ENCODE peak calls at places on chromosomes 12 and 14, in six cellular contexts. E, W, T, M, X and I are unnamed samples.
A peak's percentile ranks its signal among the peaks of the same experiment; 100 is the strongest.

GRCh38 chr12:104473374-104473983 is 16.7 kb downstream of the CHST11 start:
- DNase-seq in W (no peak), T (no peak), X (no peak), E (no peak), M (no peak), I (no peak)

GRCh38 chr14:25882899-25883298 is 714.9 kb downstream of the NOVA1 start:
- DNase-seq in T (no peak), X (no peak), M (no peak), W (no peak), E (no peak), I (no peak)

GRCh38 chr12:111404362-111405148 is 1.2 kb upstream of the SH2B3 start:
- DNase-seq in E (peak; percentile 61), W (peak; percentile 51), T (no peak), X (peak; percentile 47), M (no peak), I (peak; percentile 35)

GRCh38 chr14:61585598-61586538 is 109.4 kb upstream of the HIF1A start:
- DNase-seq in W (peak; percentile 82), T (no peak), X (peak; percentile 84), M (peak; percentile 68), E (no peak), I (no peak)

GRCh38 chr12:64077922-64078321 is 144.2 kb downstream of the KICS2 start:
- DNase-seq in M (no peak), X (no peak), T (no peak), W (no peak), E (no peak), I (no peak)

GRCh38 chr12:115204957-115205754 is 521.2 kb upstream of the TBX3 start:
- DNase-seq in M (no peak), W (no peak), E (no peak), T (no peak), X (peak; percentile 72), I (no peak)

GRCh38 chr12:121764808-121765207 is 28.7 kb downstream of the RHOF start:
- DNase-seq in W (no peak), M (no peak), E (no peak), X (no peak), T (no peak), I (no peak)

GRCh38 chr14:70896981-70897380 is 10.3 kb upstream of the PCNX1 start:
- DNase-seq in X (no peak), E (no peak), W (no peak), T (no peak), M (no peak), I (no peak)

GRCh38 chr14:77109656-77110055 is 11.6 kb downstream of the CIPC start:
- DNase-seq in W (no peak), E (no peak), M (no peak), T (no peak), X (no peak), I (no peak)

GRCh38 chr12:104526751-104527150 is 70.0 kb downstream of the CHST11 start:
- DNase-seq in X (no peak), E (no peak), M (no peak), W (no peak), T (no peak), I (no peak)

GRCh38 chr12:60489071-60489470 is 893.2 kb downstream of the SLC16A7 start:
- DNase-seq in E (no peak), W (no peak), M (no peak), X (peak; percentile 16), T (no peak), I (no peak)

GRCh38 chr14:55556929-55557623 is 22.9 kb upstream of the KTN1 start:
- DNase-seq in E (peak; percentile 86), T (peak; percentile 86), M (peak; percentile 93), W (peak; percentile 85), X (peak; percentile 96), I (no peak)

GRCh38 chr12:128325646-128326045 is 58.7 kb downstream of the TMEM132C start:
- DNase-seq in T (no peak), X (no peak), W (no peak), E (no peak), M (no peak), I (no peak)

GRCh38 chr12:8050600-8051250 is 15.4 kb downstream of the C3AR1 start:
- DNase-seq in T (no peak), M (no peak), E (no peak), X (no peak), W (no peak), I (no peak)

GRCh38 chr14:97266653-97267052 is 469.5 kb downstream of the VRK1 start:
- DNase-seq in X (peak; percentile 96), E (no peak), W (no peak), T (no peak), M (no peak), I (no peak)

GRCh38 chr12:95549392-95550084 is 1.7 kb downstream of the USP44 start:
- DNase-seq in E (no peak), X (no peak), T (no peak), W (no peak), M (no peak), I (no peak)

GRCh38 chr12:124394462-124395128 is 99.7 kb downstream of the RFLNA start:
- DNase-seq in T (no peak), X (peak; percentile 59), M (no peak), W (no peak), E (no peak), I (no peak)

GRCh38 chr14:93302688-93303581 is 29.9 kb downstream of the BTBD7 start:
- DNase-seq in M (no peak), X (no peak), E (no peak), W (no peak), T (no peak), I (no peak)

GRCh38 chr12:119835068-119835467 is 42.1 kb downstream of the CIT start:
- DNase-seq in W (no peak), E (no peak), T (no peak), X (no peak), M (no peak), I (no peak)

GRCh38 chr14:30227871-30228270 is 300.2 kb upstream of the PRKD1 start:
- DNase-seq in T (no peak), E (no peak), X (peak; percentile 68), M (peak; percentile 61), W (no peak), I (no peak)

GRCh38 chr12:87931764-87932163 is 97.4 kb downstream of the C12orf50 start:
- DNase-seq in M (no peak), E (no peak), X (peak; percentile 53), T (no peak), W (no peak), I (no peak)

GRCh38 chr12:1553987-1554982 is 40.1 kb downstream of the FBXL14 start:
- DNase-seq in M (no peak), X (no peak), T (peak; percentile 47), E (no peak), W (no peak), I (no peak)

GRCh38 chr12:7542813-7543212 is 39.2 kb upstream of the CD163 start:
- DNase-seq in W (no peak), E (no peak), X (no peak), M (no peak), T (no peak), I (no peak)

GRCh38 chr12:79848321-79848720 is 86.6 kb downstream of the PPP1R12A start:
- DNase-seq in T (no peak), W (no peak), M (no peak), X (no peak), E (no peak), I (no peak)

GRCh38 chr12:114678718-114679117 is 5.3 kb downstream of the TBX3 start:
- DNase-seq in E (no peak), X (no peak), W (no peak), M (no peak), T (no peak), I (no peak)

GRCh38 chr12:131775904-131776889 is 52.0 kb upstream of the MMP17 start:
- DNase-seq in T (no peak), W (no peak), E (no peak), X (peak; percentile 22), M (no peak), I (no peak)

GRCh38 chr12:1800646-1801284 is 19.6 kb upstream of the LRTM2 start:
- DNase-seq in X (no peak), E (peak; percentile 59), W (peak; percentile 54), T (peak; percentile 69), M (peak; percentile 56), I (peak; percentile 44)

GRCh38 chr12:47020211-47020821 is 59.1 kb upstream of the PCED1B start:
- DNase-seq in E (no peak), W (no peak), X (no peak), T (no peak), M (no peak), I (no peak)
- H3K27ac ChIP-seq in E (no peak overlapping the region), W (no peak overlapping the region), X (no peak overlapping the region), T (no peak overlapping the region), M (no peak overlapping the region), I (no peak overlapping the region)

GRCh38 chr12:57176139-57176477 is 28.7 kb upstream of the LRP1-AS start:
- DNase-seq in M (no peak), X (no peak), E (no peak), W (no peak), T (no peak), I (no peak)
- H3K27ac ChIP-seq in M (no peak overlapping the region), X (no peak overlapping the region), E (no peak overlapping the region), W (no peak overlapping the region), T (no peak overlapping the region), I (no peak overlapping the region)

GRCh38 chr12:3150820-3151590 is 73.8 kb downstream of the TSPAN9 start:
- DNase-seq in E (no peak), W (no peak), M (peak; percentile 61), X (peak; percentile 70), T (no peak), I (no peak)
- H3K27ac ChIP-seq in E (no peak overlapping the region), W (no peak overlapping the region), M (no peak overlapping the region), X (no peak overlapping the region), T (no peak overlapping the region), I (no peak overlapping the region)

DNA sequence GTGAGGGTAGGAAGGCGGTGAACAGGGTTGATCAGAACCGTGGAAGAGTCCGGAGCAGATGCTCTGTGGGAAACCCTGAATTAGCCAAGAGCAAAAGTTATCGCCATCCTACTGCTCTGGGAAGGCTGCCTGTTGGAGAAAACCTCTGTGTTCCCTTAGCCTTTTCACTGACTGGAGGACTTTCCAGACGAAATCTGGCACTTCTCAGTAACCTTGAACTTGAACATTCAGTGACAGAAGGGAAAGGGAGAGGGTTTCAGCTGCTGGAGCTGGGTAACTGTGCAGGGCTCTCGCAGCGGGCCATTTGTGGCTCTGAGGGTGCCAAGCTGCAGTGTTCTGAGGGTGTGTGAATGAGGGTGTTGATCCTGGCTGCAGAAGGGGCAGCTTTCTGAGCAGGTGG is 23.4 kb downstream of the ETV6 start:
- DNase-seq in W (no peak), M (no peak), T (no peak), X (no peak), E (no peak), I (no peak)
- H3K27ac ChIP-seq in W (no peak overlapping the region), M (no peak overlapping the region), T (no peak overlapping the region), X (no peak overlapping the region), E (no peak overlapping the region), I (no peak overlapping the region)